ENCODE peak calls at places on chromosomes 1 and 21, in four cellular contexts. Q is HCT116, P is GM12878, X is K562. U is an unnamed sample.

GRCh38 chr21:25572895-25573310 is 34.4 kb downstream of the MRPL39 start:
- DNase-seq in Q (no peak), X (no peak), P (peak), U (no peak)

GRCh38 chr1:152164542-152165136 is 5.6 kb upstream of the RPTN start:
- DNase-seq in X (no peak), P (no peak), Q (no peak), U (no peak)

GRCh38 chr1:53145942-53146708 is 3.7 kb upstream of the SLC1A7 start:
- DNase-seq in Q (peak), P (no peak), X (peak), U (no peak)

GRCh38 chr1:17765444-17766411 is 10.6 kb downstream of the ACTL8 start:
- DNase-seq in P (no peak), Q (no peak), X (no peak), U (no peak)

GRCh38 chr1:207897188-207897587 is 13.7 kb downstream of the CD34 start:
- DNase-seq in Q (no peak), P (no peak), X (no peak), U (no peak)

GRCh38 chr1:184644771-184645170 is 109.9 kb downstream of the EDEM3 start:
- DNase-seq in P (no peak), Q (no peak), X (no peak), U (no peak)

GRCh38 chr1:37940299-37940947 is 6.4 kb downstream of the INPP5B start:
- DNase-seq in X (no peak), Q (no peak), P (no peak), U (peak)

GRCh38 chr1:182875889-182876288 is 36.7 kb downstream of the DHX9 start:
- DNase-seq in P (no peak), Q (no peak), X (no peak), U (no peak)

GRCh38 chr1:39576016-39576657 is 453 bp downstream of the PABPC4 start:
- DNase-seq in P (no peak), X (peak), Q (no peak), U (no peak)

GRCh38 chr1:184890539-184890973 is 83.8 kb downstream of the NIBAN1 start:
- DNase-seq in P (no peak), Q (no peak), X (no peak), U (no peak)

GRCh38 chr1:81213279-81213678 is 587.5 kb upstream of the ADGRL2 start:
- DNase-seq in P (no peak), Q (no peak), X (no peak), U (no peak)

GRCh38 chr1:168687796-168688195 is 41.2 kb downstream of the DPT start:
- DNase-seq in P (no peak), Q (no peak), X (peak), U (no peak)

GRCh38 chr1:214552174-214552608 is 789 bp upstream of the PTPN14 start:
- DNase-seq in X (no peak), P (no peak), Q (peak), U (peak)

GRCh38 chr1:56508523-56508983 is 70.8 kb downstream of the PLPP3 start:
- DNase-seq in P (no peak), Q (no peak), X (no peak), U (no peak)

GRCh38 chr1:38152351-38153082 is 105.9 kb upstream of the POU3F1 start:
- DNase-seq in Q (no peak), P (peak), X (no peak), U (no peak)

GRCh38 chr1:60156371-60156770 is 82.8 kb upstream of the C1orf87 start:
- DNase-seq in P (no peak), Q (no peak), X (no peak), U (no peak)

GRCh38 chr1:150293433-150294253 is at the start of gene MRPS21:
- DNase-seq in P (peak), X (peak), Q (peak), U (peak)

GRCh38 chr21:45451771-45452182 is 46.8 kb downstream of the COL18A1 start:
- DNase-seq in X (no peak), P (no peak), Q (no peak), U (no peak)

GRCh38 chr1:24849653-24850295 is 80.3 kb downstream of the RUNX3 start:
- DNase-seq in P (no peak), Q (no peak), X (no peak), U (peak)

GRCh38 chr1:28297826-28298225 is 31.0 kb upstream of the MED18 start:
- DNase-seq in Q (no peak), X (no peak), P (peak), U (no peak)

GRCh38 chr1:39776886-39777683 is 5.9 kb upstream of the OXCT2 start:
- DNase-seq in P (no peak), X (no peak), Q (no peak), U (no peak)

GRCh38 chr1:3372317-3372716 is 82.1 kb upstream of the ARHGEF16 start:
- DNase-seq in Q (no peak), P (no peak), X (no peak), U (no peak)

GRCh38 chr1:224503161-224504118 is 68.8 kb upstream of the WDR26 start:
- DNase-seq in P (peak), X (peak), Q (no peak), U (peak)

GRCh38 chr1:6414443-6414844 is 5.3 kb downstream of the HES2 start:
- DNase-seq in P (peak), X (peak), Q (peak), U (peak)

GRCh38 chr1:72516826-72517225 is 234.5 kb upstream of the NEGR1 start:
- DNase-seq in P (no peak), X (no peak), Q (no peak), U (no peak)

GRCh38 chr1:114272593-114272992 is 118.9 kb upstream of the SYT6 start:
- DNase-seq in Q (no peak), X (no peak), P (no peak), U (no peak)

GRCh38 chr1:209755926-209756607 is at the start of gene TRAF3IP3:
- DNase-seq in Q (no peak), P (peak), X (no peak), U (no peak)

GRCh38 chr1:75543705-75544104 is 67.2 kb downstream of the SLC44A5 start:
- DNase-seq in P (no peak), Q (no peak), X (no peak), U (no peak)

GRCh38 chr1:9794081-9794480 is 29.7 kb downstream of the CLSTN1 start:
- DNase-seq in X (no peak), P (no peak), Q (no peak), U (no peak)

GRCh38 chr1:181777812-181778211 is 283.7 kb downstream of the ZNF648 start:
- DNase-seq in Q (no peak), X (no peak), P (no peak), U (no peak)

GRCh38 chr1:79811173-79811572 is 804.6 kb upstream of the ADGRL4 start:
- DNase-seq in X (no peak), Q (no peak), P (no peak), U (no peak)

GRCh38 chr21:36902331-36902730 is 64.1 kb downstream of the HLCS start:
- DNase-seq in X (no peak), Q (no peak), P (no peak), U (no peak)

GRCh38 chr21:36747815-36748381 is 49.0 kb downstream of the SIM2 start:
- DNase-seq in X (peak), P (no peak), Q (no peak), U (no peak)

GRCh38 chr1:39127513-39127912 is 77.0 kb upstream of the MACF1 start:
- DNase-seq in Q (no peak), X (no peak), P (no peak), U (peak)

GRCh38 chr1:41853907-41854306 is 64.8 kb downstream of the HIVEP3 start:
- DNase-seq in Q (no peak), P (no peak), X (no peak), U (no peak)

GRCh38 chr1:100036718-100037664 is 67.2 kb downstream of the SLC35A3 start:
- DNase-seq in X (peak), Q (no peak), P (no peak), U (peak)

GRCh38 chr1:100038401-100039306 is 68.9 kb downstream of the SLC35A3 start:
- DNase-seq in Q (no peak), P (no peak), X (peak), U (peak)

GRCh38 chr1:100034465-100034864 is 64.7 kb downstream of the SLC35A3 start:
- DNase-seq in Q (no peak), P (no peak), X (peak), U (peak)

GRCh38 chr1:100037665-100038400 is 68.0 kb downstream of the SLC35A3 start:
- DNase-seq in Q (peak), P (peak), X (peak), U (peak)

GRCh38 chr1:100035214-100035613 is 65.4 kb downstream of the SLC35A3 start:
- DNase-seq in P (no peak), Q (no peak), X (no peak), U (no peak)
- TF ChIP-seq JUND in P (no peak), Q (no peak), X (no peak), U (no peak)

GRCh38 chr1:4971666-4972065 is 317.3 kb downstream of the AJAP1 start:
- DNase-seq in X (no peak), P (no peak), Q (no peak), U (no peak)
- TF ChIP-seq JUND in X (no peak), P (no peak), Q (no peak), U (no peak)

GRCh38 chr1:234458352-234459027 is 20.5 kb downstream of the TARBP1 start:
- DNase-seq in Q (no peak), X (no peak), P (no peak), U (peak)
- TF ChIP-seq JUND in Q (no peak), X (no peak), P (no peak), U (peak)

GRCh38 chr1:55380313-55380970 is 165.3 kb upstream of the USP24 start:
- DNase-seq in Q (no peak), P (no peak), X (no peak), U (no peak)
- TF ChIP-seq JUND in Q (no peak), P (no peak), X (no peak), U (no peak)

GRCh38 chr1:36605942-36606690 is 123.4 kb upstream of the CSF3R start:
- DNase-seq in X (no peak), Q (no peak), P (no peak), U (no peak)
- TF ChIP-seq JUND in X (no peak), Q (no peak), P (no peak), U (no peak)

GRCh38 chr21:39843916-39844315 is 23.3 kb upstream of the PCP4 start:
- DNase-seq in Q (no peak), P (no peak), X (no peak), U (no peak)
- TF ChIP-seq JUND in Q (no peak), P (no peak), X (no peak), U (no peak)

U was measured in T47D.